ENCODE peak calls at places on chromosomes 7 and 10, in eight cellular contexts. W is HT-29, S is testis, A is skeletal muscle cell, O is IMR-90, P is left ventricle myocardium inferior, T is hypothalamus, X is KG1. M is an unnamed sample.

GRCh38 chr7:41629711-41630111 is 73.2 kb downstream of the INHBA start:
- DNase-seq in W (no peak), S (no peak), A (no peak), O (peak; percentile 44), P (no peak), T (no peak), X (no peak), M (no peak)

GRCh38 chr10:45463244-45464116 is 89.5 kb downstream of the ALOX5 start:
- DNase-seq in W (no peak), S (no peak), A (no peak), O (peak; percentile 8), P (peak; percentile 19), T (no peak), X (no peak), M (no peak)

GRCh38 chr10:619710-620109 is 69.8 kb downstream of the DIP2C start:
- DNase-seq in W (no peak), S (no peak), A (no peak), O (no peak), P (no peak), T (no peak), X (no peak), M (no peak)

GRCh38 chr7:155820788-155821187 is 8.5 kb upstream of the SHH start:
- DNase-seq in W (no peak), S (no peak), A (no peak), O (no peak), P (no peak), T (no peak), X (no peak), M (no peak)

GRCh38 chr7:6528401-6529130 is 22.7 kb downstream of the GRID2IP start:
- DNase-seq in W (no peak), S (no peak), A (no peak), O (no peak), P (no peak), T (no peak), X (no peak), M (no peak)

GRCh38 chr10:122062831-122063674 is 74.1 kb downstream of the TACC2 start:
- DNase-seq in W (peak; percentile 94), S (peak; percentile 88), A (peak; percentile 73), O (peak; percentile 83), P (peak; percentile 85), T (no peak), X (no peak), M (peak; percentile 85)

GRCh38 chr7:100891555-100891954 is 2.0 kb upstream of the UFSP1 start:
- DNase-seq in W (no peak), S (no peak), A (no peak), O (peak; percentile 34), P (no peak), T (no peak), X (no peak), M (no peak)

GRCh38 chr10:50421026-50421719 is 169.9 kb upstream of the ASAH2 start:
- DNase-seq in W (peak; percentile 60), S (peak; percentile 28), A (no peak), O (peak; percentile 21), P (no peak), T (no peak), X (no peak), M (no peak)

GRCh38 chr7:137258552-137258951 is 85.0 kb downstream of the PTN start:
- DNase-seq in W (no peak), S (no peak), A (no peak), O (no peak), P (no peak), T (no peak), X (no peak), M (no peak)

GRCh38 chr7:114082934-114083647 is 164.3 kb upstream of the PPP1R3A start:
- DNase-seq in W (no peak), S (peak; percentile 18), A (no peak), O (no peak), P (peak; percentile 16), T (no peak), X (no peak), M (no peak)

GRCh38 chr10:78899996-78900714 is 168.6 kb upstream of the ZMIZ1 start:
- DNase-seq in W (no peak), S (peak; percentile 69), A (peak; percentile 10), O (no peak), P (peak; percentile 70), T (no peak), X (no peak), M (no peak)

GRCh38 chr7:147199868-147200267 is 1083.3 kb downstream of the CNTNAP2 start:
- DNase-seq in W (no peak), S (no peak), A (no peak), O (no peak), P (no peak), T (no peak), X (no peak), M (no peak)

GRCh38 chr10:108465871-108466641 is 1301.5 kb upstream of the SORCS1 start:
- DNase-seq in W (no peak), S (peak; percentile 77), A (no peak), O (no peak), P (peak; percentile 22), T (no peak), X (no peak), M (no peak)

GRCh38 chr10:77195101-77195500 is 442.5 kb downstream of the KCNMA1 start:
- DNase-seq in W (no peak), S (no peak), A (peak; percentile 65), O (peak; percentile 90), P (no peak), T (no peak), X (no peak), M (peak; percentile 89)

M was measured in HFFc6.